ENCODE peak calls at places on chromosome 10, in seven cellular contexts. N, T, V, S, G, I and B are unnamed samples.
A peak's percentile ranks its signal among the peaks of the same experiment; 100 is the strongest.

GRCh38 chr10:76397957-76398665 is 966.7 kb downstream of the LRMDA start:
- DNase-seq in S (no peak), V (no peak), T (no peak), N (no peak), I (no peak), G (no peak), B (no peak)

GRCh38 chr10:31383810-31384588 is 65.0 kb downstream of the ZEB1 start:
- DNase-seq in S (no peak), G (no peak), T (no peak), I (no peak), N (no peak), V (no peak), B (no peak)

GRCh38 chr10:112246-112645 is 23.0 kb upstream of the ZMYND11 start:
- DNase-seq in S (peak; percentile 84), G (no peak), V (no peak), N (no peak), T (no peak), I (no peak), B (no peak)

GRCh38 chr10:31194986-31195385 is 124.0 kb upstream of the ZEB1 start:
- DNase-seq in I (no peak), S (peak; percentile 6), G (no peak), N (no peak), T (no peak), V (no peak), B (no peak)

GRCh38 chr10:63421591-63421990 is 44.2 kb downstream of the JMJD1C start:
- DNase-seq in I (no peak), G (no peak), S (no peak), N (no peak), T (no peak), V (no peak), B (peak; percentile 34)

GRCh38 chr10:50375051-50375452 is 123.7 kb upstream of the ASAH2 start:
- DNase-seq in G (no peak), N (no peak), T (no peak), V (no peak), S (peak; percentile 84), I (no peak), B (no peak)

GRCh38 chr10:113960617-113961260 is 82.9 kb upstream of the ADRB1 start:
- DNase-seq in I (no peak), N (no peak), S (peak; percentile 46), G (no peak), V (peak; percentile 13), T (peak; percentile 26), B (peak; percentile 35)

GRCh38 chr10:88661018-88661417 is 3.2 kb upstream of the LIPF start:
- DNase-seq in T (no peak), S (no peak), N (no peak), G (no peak), V (no peak), I (no peak), B (no peak)

GRCh38 chr10:100939763-100940344 is 27.1 kb downstream of the SLF2 start:
- DNase-seq in V (no peak), G (no peak), S (no peak), N (peak; percentile 8), I (no peak), T (no peak), B (no peak)

GRCh38 chr10:91590142-91590903 is 42.5 kb downstream of the PPP1R3C start:
- DNase-seq in V (no peak), I (peak; percentile 44), G (peak; percentile 77), N (peak; percentile 96), S (peak; percentile 39), T (no peak), B (no peak)

DNA sequence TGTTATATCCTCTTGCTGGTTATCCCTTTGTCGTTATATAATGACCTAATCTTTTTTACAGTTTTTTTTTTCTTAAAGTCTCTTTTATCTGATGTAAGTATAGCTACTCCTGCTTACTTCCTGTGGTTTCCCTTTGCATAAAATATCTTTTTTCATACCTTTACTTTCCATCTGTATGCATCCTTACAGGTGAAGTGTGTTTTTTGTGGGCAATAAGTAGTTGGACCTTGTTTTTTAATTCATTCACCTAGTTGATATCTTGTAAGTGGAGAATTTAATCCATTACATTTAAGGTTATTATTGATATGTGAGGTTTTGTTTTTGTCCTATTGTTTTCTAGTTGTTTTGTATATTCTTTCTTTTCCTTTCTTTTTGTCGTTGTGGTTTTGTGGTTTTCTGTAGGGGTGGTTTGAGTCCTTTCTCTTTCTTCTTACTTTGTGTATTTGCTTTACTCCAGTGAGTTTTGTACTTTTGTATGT is 168.6 kb downstream of the MLLT10 start:
- DNase-seq in T (no peak), S (no peak), V (no peak), N (no peak), I (no peak), G (no peak), B (no peak)
- H3K4me3 ChIP-seq in T (no peak overlapping the region), S (no peak overlapping the region), V (no peak overlapping the region), N (no peak overlapping the region), I (no peak overlapping the region), G (no peak overlapping the region), B (peak overlapping the region; percentile 36)

DNA sequence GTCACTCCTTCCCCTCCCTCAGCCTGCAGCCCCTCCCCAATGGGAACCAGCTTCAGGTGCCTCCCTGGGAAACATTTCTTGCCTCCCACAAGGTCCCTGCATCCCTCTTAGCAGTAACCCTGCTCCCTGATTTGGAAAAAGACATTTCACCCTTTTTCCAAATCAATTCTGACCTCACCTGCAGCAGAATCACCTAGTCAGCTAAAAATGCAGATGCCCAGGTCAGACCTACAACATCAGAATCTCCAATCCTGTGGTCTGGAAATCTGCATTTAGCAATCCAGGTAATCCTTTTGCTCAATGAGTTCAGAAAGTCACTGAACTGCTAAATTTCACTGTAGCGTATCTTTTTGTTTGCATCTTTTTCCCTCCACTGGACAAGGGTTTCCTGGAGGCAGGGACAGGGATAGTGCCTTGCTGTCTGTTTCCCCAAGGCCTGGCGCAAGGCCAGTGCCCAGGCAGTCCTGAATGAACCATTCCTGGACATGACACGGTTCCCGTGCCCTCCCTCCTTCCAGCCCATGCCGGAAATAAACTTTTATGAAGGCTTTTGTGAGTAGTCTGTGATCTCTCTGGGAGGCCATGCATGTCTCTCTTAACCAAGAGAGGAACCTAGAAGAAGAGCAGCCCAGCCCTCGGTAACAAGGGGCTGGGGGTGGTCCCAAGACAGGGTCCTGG is 44.0 kb downstream of the COL13A1 start:
- DNase-seq in N (no peak), V (no peak), I (peak; percentile 70), S (peak; percentile 28), T (no peak), G (no peak), B (no peak)
- H3K27ac ChIP-seq in N (no peak overlapping the region), V (no peak overlapping the region), I (peak overlapping the region; percentile 95), S (no peak overlapping the region), T (no peak overlapping the region), G (no peak overlapping the region), B (no peak overlapping the region)

GRCh38 chr10:21506351-21506750 is 19.1 kb downstream of the SKIDA1 start:
- DNase-seq in I (no peak), N (no peak), T (peak; percentile 18), V (no peak), S (no peak), G (no peak), B (no peak)
- H3K4me1 ChIP-seq in I (no peaks in the 10 kb centered on the region), N (no peaks in the 10 kb centered on the region), T (peaks cover 66% of the 10 kb centered on the region), V (no peaks in the 10 kb centered on the region), S (no peaks in the 10 kb centered on the region), G (peaks cover 10% of the 10 kb centered on the region), B (no peaks in the 10 kb centered on the region)

DNA sequence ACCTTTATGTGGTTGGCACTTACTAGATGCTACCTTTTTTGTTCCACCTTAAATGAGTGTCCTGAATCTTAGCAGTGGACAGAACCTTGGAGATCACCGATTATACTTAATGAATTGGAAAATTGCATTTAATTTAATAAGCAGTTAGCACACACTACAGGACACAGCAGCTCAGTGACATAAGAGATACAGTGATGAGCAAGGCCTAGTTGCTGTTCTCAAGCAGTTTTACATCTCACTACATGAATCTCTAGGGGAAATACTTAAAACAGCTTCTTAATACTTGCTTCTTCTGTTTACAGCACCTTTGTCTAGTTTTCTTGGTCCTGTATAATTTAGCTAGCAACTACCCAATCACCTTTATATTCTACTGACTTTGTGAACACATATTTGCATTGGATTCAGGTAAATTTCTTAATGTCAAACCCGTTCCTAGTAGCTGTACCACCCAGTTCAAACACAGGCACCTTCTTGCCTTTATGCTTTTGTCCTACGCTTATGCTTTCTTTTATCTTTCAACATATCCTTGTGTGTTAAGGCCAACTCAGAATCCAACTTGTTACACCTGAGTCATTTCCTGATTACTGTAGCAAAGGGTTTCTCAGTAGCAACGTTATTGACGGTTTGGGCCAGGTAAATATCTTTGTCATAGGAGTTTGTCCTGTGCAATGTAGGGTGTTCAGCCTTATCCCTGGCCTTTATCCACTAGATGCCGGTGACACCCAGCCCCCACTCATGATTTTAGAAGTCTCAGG is 1.8 kb downstream of the STAM start:
- DNase-seq in G (no peak), N (no peak), I (no peak), T (no peak), V (no peak), S (peak; percentile 80), B (no peak)
- H3K4me3 ChIP-seq in G (peak overlapping the region; percentile 91), N (peak overlapping the region; percentile 91), I (peak overlapping the region; percentile 90), T (peak overlapping the region; percentile 72), V (peak overlapping the region; percentile 17), S (peak overlapping the region; percentile 83), B (peak overlapping the region; percentile 81)

DNA sequence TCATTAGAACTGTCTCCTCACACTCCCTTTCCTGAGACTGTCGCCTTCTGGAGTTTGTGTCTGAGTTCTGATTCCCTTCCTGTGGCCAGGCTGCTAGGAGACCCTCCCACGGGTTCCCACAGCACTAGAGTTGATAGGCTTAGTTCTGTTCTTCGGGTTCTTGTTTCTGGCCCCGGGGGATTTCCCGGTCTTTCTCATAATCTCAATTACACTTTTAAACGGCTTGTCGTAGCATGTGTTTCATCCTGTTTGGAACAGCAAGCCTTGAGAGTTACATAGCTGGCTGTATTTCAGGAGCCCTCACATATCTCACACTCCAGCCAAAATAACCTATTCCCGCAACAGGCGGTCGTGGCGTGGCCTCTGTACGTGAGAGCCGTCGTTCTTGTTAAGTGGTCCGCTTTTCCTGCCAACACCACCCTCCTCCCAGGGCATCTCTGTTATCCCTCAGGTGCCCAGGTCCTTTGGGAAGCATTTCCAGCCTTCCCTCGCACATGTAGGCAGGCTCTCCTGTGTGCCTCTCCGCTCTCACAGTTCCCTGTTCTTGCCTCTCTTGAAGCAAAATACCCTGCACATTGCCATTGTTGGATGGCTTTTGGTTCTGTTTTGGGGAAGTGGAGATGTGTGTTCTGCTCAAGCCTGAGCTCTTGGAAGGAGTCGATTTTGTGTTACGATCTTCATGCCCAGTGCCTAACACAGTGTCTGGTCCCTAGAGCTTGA is 46.0 kb downstream of the CDC123 start:
- DNase-seq in G (peak; percentile 69), T (no peak), V (no peak), S (peak; percentile 90), N (no peak), I (no peak), B (no peak)
- H3K27ac ChIP-seq in G (peak overlapping the region; percentile 89), T (no peak overlapping the region), V (no peak overlapping the region), S (peak overlapping the region; percentile 83), N (peak overlapping the region; percentile 5), I (no peak overlapping the region), B (no peak overlapping the region)

DNA sequence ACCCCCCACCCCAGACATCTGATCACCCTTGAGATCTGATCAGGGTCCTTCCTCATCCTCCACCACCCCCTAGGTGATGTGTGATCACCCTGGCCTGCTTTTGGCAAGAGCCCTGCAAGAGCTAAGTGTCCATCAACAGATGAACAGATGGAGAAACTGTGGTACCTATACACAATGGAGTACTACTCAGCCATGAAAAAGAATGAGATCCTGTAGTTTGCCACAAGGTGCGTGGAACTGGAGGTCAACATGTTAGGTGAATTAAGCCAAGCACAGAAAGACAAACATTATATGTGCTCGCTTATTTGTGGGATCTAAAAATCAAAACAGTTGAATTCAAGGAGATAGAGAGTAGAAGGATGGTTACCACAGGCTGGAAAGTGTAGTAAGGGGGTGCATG is 209.1 kb downstream of the USP6NL start:
- DNase-seq in V (no peak), N (no peak), S (no peak), I (no peak), T (no peak), G (no peak), B (no peak)
- H3K4me1 ChIP-seq in V (peaks cover 42% of the 10 kb centered on the region), N (no peaks in the 10 kb centered on the region), S (no peaks in the 10 kb centered on the region), I (no peaks in the 10 kb centered on the region), T (peaks cover 13% of the 10 kb centered on the region), G (peaks cover 11% of the 10 kb centered on the region), B (peaks cover 28% of the 10 kb centered on the region)

GRCh38 chr10:110151467-110151866 is 55.9 kb upstream of the MXI1 start:
- DNase-seq in I (no peak), T (peak; percentile 47), G (no peak), N (no peak), S (peak; percentile 58), V (no peak), B (no peak)
- H3K4me3 ChIP-seq in I (no peak overlapping the region), T (no peak overlapping the region), G (no peak overlapping the region), N (no peak overlapping the region), S (no peak overlapping the region), V (no peak overlapping the region), B (no peak overlapping the region)